ENCODE peak calls at places on chromosomes 6 and 20, in six cellular contexts. K is neural crest cell, O is Calu3, W is breast epithelium, Y is upper lobe of right lung, E is vagina. N is an unnamed sample.

GRCh38 chr6:89464295-89464694 is 31.3 kb downstream of the ANKRD6 start:
- DNase-seq in E (no peak), W (no peak), O (no peak), K (no peak), Y (no peak), N (no peak)

GRCh38 chr6:157240059-157240959 is 83.0 kb downstream of the TMEM242 start:
- DNase-seq in W (no peak), O (peak), K (no peak), Y (peak), E (no peak), N (no peak)

GRCh38 chr6:98203170-98203806 is 631.1 kb upstream of the POU3F2 start:
- DNase-seq in E (no peak), O (no peak), K (no peak), Y (no peak), W (no peak), N (no peak)

GRCh38 chr6:144578385-144579350 is 293.5 kb downstream of the UTRN start:
- DNase-seq in O (no peak), K (no peak), E (no peak), W (no peak), Y (no peak), N (no peak)

GRCh38 chr6:30542915-30543314 is 13.4 kb downstream of the GNL1 start:
- DNase-seq in Y (no peak), K (no peak), O (no peak), E (no peak), W (no peak), N (no peak)

GRCh38 chr20:34129518-34130162 is 17.6 kb upstream of the EIF2S2 start:
- DNase-seq in O (peak), E (no peak), W (no peak), K (peak), Y (no peak), N (peak)

GRCh38 chr6:161143663-161144430 is 130.0 kb downstream of the AGPAT4 start:
- DNase-seq in Y (no peak), O (no peak), K (no peak), E (peak), W (no peak), N (no peak)

GRCh38 chr6:74534485-74535211 is 671.2 kb downstream of the COL12A1 start:
- DNase-seq in W (no peak), O (peak), Y (no peak), K (no peak), E (no peak), N (no peak)

GRCh38 chr6:142417331-142417750 is 115.5 kb downstream of the ADGRG6 start:
- DNase-seq in E (no peak), W (no peak), Y (no peak), K (no peak), O (no peak), N (no peak)

GRCh38 chr20:47973519-47974233 is 188.4 kb upstream of the SULF2 start:
- DNase-seq in W (no peak), Y (no peak), E (no peak), O (peak), K (peak), N (no peak)

GRCh38 chr6:159252955-159253508 is 83.8 kb downstream of the FNDC1 start:
- DNase-seq in Y (no peak), K (peak), O (peak), E (no peak), W (no peak), N (no peak)

GRCh38 chr20:57503035-57503658 is 21.8 kb downstream of the CTCFL start:
- DNase-seq in W (no peak), O (no peak), K (no peak), E (no peak), Y (no peak), N (no peak)

GRCh38 chr6:34638834-34639736 is 57.5 kb downstream of the ILRUN start:
- DNase-seq in O (no peak), E (no peak), W (no peak), Y (no peak), K (no peak), N (no peak)

GRCh38 chr20:24686156-24686555 is 216.7 kb downstream of the SYNDIG1 start:
- DNase-seq in E (no peak), O (no peak), Y (peak), W (no peak), K (no peak), N (no peak)

GRCh38 chr6:143449731-143450452 is 603 bp downstream of the ADAT2 start:
- DNase-seq in W (no peak), Y (no peak), O (peak), E (no peak), K (no peak), N (peak)

GRCh38 chr6:167578371-167578901 is 248.3 kb upstream of the AFDN start:
- DNase-seq in E (no peak), K (no peak), Y (no peak), W (no peak), O (no peak), N (no peak)

GRCh38 chr6:170090561-170090960 is 200.3 kb downstream of the DLL1 start:
- DNase-seq in E (no peak), W (no peak), Y (no peak), O (no peak), K (no peak), N (no peak)

DNA sequence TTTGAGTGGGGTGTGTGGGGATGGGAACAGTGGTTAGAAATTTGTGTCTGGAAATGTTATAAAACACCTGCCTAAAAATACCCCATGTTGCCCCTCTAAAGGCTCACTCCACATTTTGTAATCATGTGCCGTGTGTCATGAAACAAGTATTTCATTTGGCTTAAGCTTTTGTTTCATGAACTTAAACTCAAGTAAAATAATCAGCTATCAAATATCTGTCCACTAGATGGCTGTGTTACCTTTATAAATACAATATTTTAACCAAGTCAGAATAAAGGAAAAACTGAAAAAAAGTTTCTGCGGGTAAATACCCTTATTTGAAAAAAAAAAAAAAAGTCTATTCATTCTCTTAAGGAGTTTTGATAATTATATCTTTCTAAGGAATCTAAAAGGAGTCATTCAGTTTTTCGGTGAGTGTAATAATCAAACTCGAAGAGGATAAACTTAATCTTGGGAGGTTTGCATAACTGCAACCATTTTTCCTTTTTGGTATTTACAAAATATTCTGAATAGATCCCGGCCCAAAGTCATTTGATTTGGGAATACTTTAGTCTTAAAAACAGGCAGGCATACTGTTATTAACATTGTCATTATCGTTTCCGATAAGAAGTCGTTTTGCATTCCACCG is 29.9 kb upstream of the MTRF1L start:
- DNase-seq in K (no peak), O (no peak), E (no peak), W (no peak), Y (no peak), N (no peak)
- TF ChIP-seq CTCF in K (peak), O (no peak), E (no peak), W (no peak), Y (peak), N (no peak)

GRCh38 chr20:35619196-35620095 is 3.8 kb downstream of the SPAG4 start:
- DNase-seq in W (peak), O (peak), E (no peak), Y (peak), K (peak), N (peak)
- TF ChIP-seq CTCF in W (no peak), O (peak), E (no peak), Y (peak), K (peak), N (peak)

DNA sequence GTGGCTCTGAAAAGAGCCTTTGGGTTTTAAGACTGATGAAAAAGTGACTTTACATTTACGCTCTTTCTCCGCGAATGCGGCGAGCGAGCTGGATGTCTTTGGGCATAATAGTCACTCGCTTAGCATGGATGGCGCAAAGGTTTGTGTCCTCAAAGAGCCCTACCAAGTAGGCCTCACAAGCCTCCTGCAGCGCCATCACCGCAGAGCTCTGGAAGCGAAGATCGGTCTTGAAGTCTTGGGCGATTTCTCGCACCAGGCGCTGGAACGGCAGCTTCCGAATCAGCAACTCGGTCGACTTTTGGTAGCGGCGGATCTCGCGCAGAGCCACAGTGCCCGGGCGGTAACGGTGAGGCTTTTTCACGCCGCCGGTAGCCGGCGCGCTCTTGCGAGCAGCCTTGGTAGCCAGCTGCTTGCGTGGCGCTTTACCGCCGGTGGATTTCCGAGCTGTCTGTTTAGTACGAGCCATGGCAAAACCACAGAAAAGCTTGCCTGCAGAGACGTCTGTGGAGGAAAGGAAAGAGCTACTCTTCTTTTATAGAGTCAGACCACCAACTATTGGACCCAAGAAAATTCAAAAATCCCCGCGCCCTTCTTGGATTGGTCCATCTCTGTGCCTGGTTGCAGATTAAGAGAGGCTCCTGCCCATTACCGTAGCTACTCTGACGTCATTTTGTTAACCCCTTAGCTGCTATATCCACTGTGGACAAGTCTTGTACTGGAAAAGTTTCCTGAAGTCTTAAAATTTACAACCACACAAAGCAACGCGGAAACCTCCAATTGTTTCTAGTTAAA is 55.4 kb upstream of the HFE start:
- DNase-seq in E (no peak), Y (peak), O (peak), K (peak), W (peak), N (peak)
- TF ChIP-seq CTCF in E (no peak), Y (no peak), O (no peak), K (peak), W (peak), N (peak)

DNA sequence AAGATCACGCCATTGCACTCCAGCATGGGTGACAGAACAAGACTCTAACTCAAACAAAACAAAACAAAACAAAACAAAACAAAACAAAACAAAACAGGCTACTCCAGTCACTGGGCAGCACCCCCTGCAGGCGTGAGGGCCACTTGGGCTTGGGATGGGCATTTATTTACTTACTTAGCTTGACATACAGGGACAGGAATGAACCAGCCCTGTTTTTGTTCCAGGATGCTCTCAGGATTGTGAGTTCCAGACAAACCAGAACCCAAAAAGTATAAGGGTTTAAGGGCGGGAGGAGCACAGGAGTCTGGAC is 4.0 kb upstream of the PTPN1 start:
- DNase-seq in E (no peak), W (no peak), Y (no peak), O (no peak), K (no peak), N (no peak)
- TF ChIP-seq CTCF in E (no peak), W (no peak), Y (no peak), O (no peak), K (no peak), N (no peak)

DNA sequence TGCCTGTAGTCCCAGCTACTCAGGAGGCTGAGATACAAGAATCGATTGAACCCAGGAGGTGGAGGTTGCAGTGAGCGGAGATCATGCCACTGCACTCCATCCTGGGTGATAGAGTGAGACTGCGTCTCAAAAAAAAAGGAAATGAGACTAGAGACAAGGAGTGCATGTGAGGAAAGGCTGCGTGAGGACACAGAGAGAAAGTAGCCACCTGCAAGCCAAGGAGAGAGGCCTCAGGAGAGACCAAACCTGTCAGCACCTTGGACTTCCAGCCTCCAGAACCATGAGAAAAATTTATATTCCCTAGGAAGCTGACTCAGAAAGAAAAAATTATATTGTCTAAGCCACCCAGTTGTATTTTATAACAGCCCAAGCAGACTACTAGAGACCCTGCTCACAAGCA is 7.4 kb upstream of the BEND3 start:
- DNase-seq in W (no peak), O (no peak), Y (no peak), K (no peak), E (no peak), N (no peak)
- TF ChIP-seq CTCF in W (no peak), O (no peak), Y (no peak), K (no peak), E (no peak), N (no peak)

GRCh38 chr6:10400330-10400729 is 14.5 kb downstream of the TFAP2A start:
- DNase-seq in O (no peak), Y (no peak), K (no peak), E (no peak), W (peak), N (no peak)

GRCh38 chr6:10401004-10401536 is 13.8 kb downstream of the TFAP2A start:
- DNase-seq in O (no peak), W (no peak), E (no peak), Y (no peak), K (no peak), N (no peak)

GRCh38 chr6:10403385-10404106 is 11.3 kb downstream of the TFAP2A start:
- DNase-seq in Y (no peak), E (no peak), W (no peak), O (peak), K (no peak), N (no peak)

GRCh38 chr6:10402648-10403311 is 12.1 kb downstream of the TFAP2A start:
- DNase-seq in O (no peak), E (no peak), K (no peak), W (no peak), Y (no peak), N (no peak)

DNA sequence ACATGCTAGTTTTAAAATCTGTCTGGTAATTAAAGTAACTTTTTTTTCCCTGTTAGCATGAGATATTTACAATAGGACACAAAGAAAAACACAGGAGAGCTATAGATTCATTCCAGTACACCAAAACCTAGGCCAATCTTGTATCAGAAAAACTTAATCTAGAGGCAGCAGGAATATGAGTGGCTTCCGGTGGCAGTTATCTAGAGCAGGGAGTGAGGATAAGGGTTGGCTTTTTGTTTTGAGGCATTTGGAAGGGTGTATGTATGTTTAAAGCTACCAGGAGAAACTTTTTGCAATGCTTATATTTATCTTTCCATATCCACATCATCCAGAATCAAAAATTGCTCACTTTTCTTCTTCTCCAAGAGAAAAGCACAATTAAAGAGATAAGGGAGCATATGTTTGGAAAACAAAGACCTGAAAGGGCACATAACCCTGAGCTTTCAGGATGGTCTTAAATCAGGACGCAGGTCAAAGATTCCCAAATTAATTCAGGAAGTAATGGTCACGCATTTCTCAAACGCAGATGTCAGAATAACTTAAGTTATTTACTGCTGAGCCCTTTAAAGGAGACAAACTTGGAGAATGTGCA is 13.1 kb downstream of the TFAP2A start:
- DNase-seq in W (no peak), K (no peak), E (no peak), Y (no peak), O (no peak), N (no peak)
- TF ChIP-seq CTCF in W (no peak), K (no peak), E (no peak), Y (no peak), O (no peak), N (no peak)

DNA sequence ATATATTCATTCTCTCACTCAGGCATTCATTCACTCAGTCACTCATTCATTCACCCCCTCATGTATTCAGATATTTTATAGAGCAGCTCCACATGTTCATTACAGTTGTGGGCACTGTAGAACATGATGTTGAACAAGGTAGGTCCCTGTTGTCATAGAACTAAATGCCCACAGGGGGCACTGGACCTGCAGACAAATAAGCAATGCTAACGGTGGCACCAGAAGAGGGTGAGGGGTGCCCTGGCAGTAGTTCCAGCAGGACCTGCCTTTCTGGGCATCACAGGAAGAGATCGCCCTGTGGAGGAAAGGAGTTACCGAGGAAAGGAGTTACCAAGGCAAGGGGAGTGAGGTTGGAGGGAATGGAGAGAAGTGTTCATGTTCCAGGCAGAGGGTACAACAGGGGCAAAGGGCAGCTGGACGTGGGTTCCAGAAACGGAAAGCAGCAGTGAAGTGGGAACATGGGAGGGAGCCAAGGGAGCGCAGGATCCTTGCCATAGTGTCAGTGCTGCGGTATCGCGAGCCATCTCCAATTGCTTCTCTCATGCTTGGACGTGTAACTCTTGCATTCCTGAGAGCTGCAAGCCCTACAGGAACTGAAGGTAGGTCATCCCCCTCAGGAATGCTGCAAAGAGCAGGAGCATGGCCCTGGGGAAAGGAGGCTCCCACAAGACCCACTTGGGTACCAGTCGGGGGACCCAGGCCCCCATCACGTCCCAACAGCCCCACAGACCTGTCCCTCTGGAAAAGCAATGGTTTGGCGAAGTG is 128.2 kb downstream of the EDN3 start:
- DNase-seq in K (no peak), E (no peak), W (no peak), O (no peak), Y (no peak), N (no peak)
- TF ChIP-seq CTCF in K (peak), E (no peak), W (no peak), O (peak), Y (no peak), N (no peak)